ENCODE peak calls at places on chromosomes 3 and 15, in eight cellular contexts. Z, Q, D, K, I, M, X and N are unnamed samples.
A peak's percentile ranks its signal among the peaks of the same experiment; 100 is the strongest.

GRCh38 chr15:89119489-89120478 is 31.5 kb downstream of the ABHD2 start:
- DNase-seq in Z (no peak), K (peak; percentile 57), Q (no peak), D (no peak), X (no peak), I (peak; percentile 65), M (peak; percentile 78), N (no peak)

GRCh38 chr3:4406746-4407568 is 60.1 kb downstream of the SUMF1 start:
- DNase-seq in K (no peak), M (no peak), X (no peak), Q (no peak), Z (no peak), I (no peak), D (no peak), N (no peak)

GRCh38 chr3:50673937-50674336 is 790 bp upstream of the DOCK3 start:
- DNase-seq in Q (no peak), X (no peak), Z (no peak), K (no peak), I (no peak), M (no peak), D (no peak), N (no peak)

GRCh38 chr15:54150255-54150654 is 172.0 kb downstream of the UNC13C start:
- DNase-seq in I (peak; percentile 3), M (no peak), Z (no peak), D (no peak), K (no peak), X (no peak), Q (no peak), N (peak; percentile 94)

GRCh38 chr3:99896482-99896881 is 78.8 kb downstream of the CMSS1 start:
- DNase-seq in X (no peak), Z (no peak), M (no peak), K (no peak), Q (no peak), D (no peak), I (no peak), N (no peak)

GRCh38 chr3:170815340-170815739 is 54.7 kb downstream of the RPL22L1 start:
- DNase-seq in D (peak; percentile 38), Z (no peak), Q (no peak), M (peak; percentile 72), K (no peak), I (peak; percentile 66), X (no peak), N (no peak)

GRCh38 chr3:138205527-138205926 is 18.4 kb downstream of the ARMC8 start:
- DNase-seq in I (peak; percentile 6), D (no peak), K (no peak), Z (no peak), Q (no peak), M (no peak), X (no peak), N (no peak)

GRCh38 chr3:54931182-54931581 is 3.3 kb upstream of the LRTM1 start:
- DNase-seq in Q (no peak), X (no peak), Z (no peak), K (no peak), D (no peak), I (no peak), M (no peak), N (no peak)

GRCh38 chr15:71199384-71200351 is 84.4 kb downstream of the THSD4 start:
- DNase-seq in Q (no peak), I (no peak), D (no peak), X (no peak), Z (no peak), K (no peak), M (no peak), N (no peak)

GRCh38 chr15:91128028-91128427 is 28.0 kb downstream of the SV2B start:
- DNase-seq in M (no peak), I (peak; percentile 29), X (no peak), Q (no peak), Z (no peak), D (no peak), K (no peak), N (no peak)

GRCh38 chr15:80264031-80264430 is 12.0 kb upstream of the CTXND1 start:
- DNase-seq in I (no peak), X (no peak), M (no peak), K (no peak), Z (no peak), Q (no peak), D (no peak), N (no peak)

GRCh38 chr15:98071786-98072185 is 111.3 kb downstream of the ARRDC4 start:
- DNase-seq in Q (no peak), X (no peak), Z (no peak), I (no peak), K (no peak), D (no peak), M (no peak), N (no peak)

GRCh38 chr3:126896941-126897340 is 86.0 kb upstream of the PLXNA1 start:
- DNase-seq in K (no peak), Q (no peak), I (no peak), D (no peak), Z (no peak), M (no peak), X (no peak), N (no peak)

GRCh38 chr3:38634133-38634532 is 15.4 kb downstream of the SCN5A start:
- DNase-seq in X (peak; percentile 72), I (peak; percentile 70), Z (no peak), D (no peak), Q (peak; percentile 37), K (no peak), M (peak; percentile 52), N (peak; percentile 52)

GRCh38 chr3:13025090-13025489 is 48.1 kb downstream of the IQSEC1 start:
- DNase-seq in M (no peak), Q (peak; percentile 60), K (peak; percentile 50), I (peak; percentile 83), Z (no peak), D (no peak), X (no peak), N (peak; percentile 66)

GRCh38 chr3:160617636-160618035 is 52.3 kb upstream of the KPNA4 start:
- DNase-seq in K (no peak), D (no peak), I (no peak), Q (no peak), Z (no peak), M (no peak), X (no peak), N (no peak)

GRCh38 chr3:177351757-177352158 is 154.5 kb upstream of the TBL1XR1 start:
- DNase-seq in I (no peak), M (no peak), Q (no peak), K (no peak), X (no peak), D (no peak), Z (no peak), N (no peak)

GRCh38 chr3:195007151-195007550 is 263.8 kb downstream of the XXYLT1 start:
- DNase-seq in X (no peak), I (no peak), Z (no peak), K (no peak), D (no peak), Q (no peak), M (no peak), N (no peak)

GRCh38 chr15:28128036-28128435 is 28.9 kb upstream of the OCA2 start:
- DNase-seq in Q (no peak), Z (no peak), D (no peak), K (no peak), M (no peak), I (no peak), X (no peak), N (no peak)

GRCh38 chr3:23601020-23601822 is 204.5 kb upstream of the UBE2E1 start:
- DNase-seq in K (no peak), M (no peak), D (no peak), Z (no peak), I (peak; percentile 13), X (no peak), Q (no peak), N (peak; percentile 57)

GRCh38 chr3:157231071-157231470 is 71.1 kb upstream of the CCNL1 start:
- DNase-seq in K (peak; percentile 17), X (no peak), D (no peak), I (peak; percentile 9), M (no peak), Z (no peak), Q (no peak), N (no peak)

GRCh38 chr15:67863442-67863987 is 23.7 kb upstream of the RNU6-1 start:
- DNase-seq in Q (peak; percentile 85), K (peak; percentile 43), I (peak; percentile 70), M (peak; percentile 89), X (peak; percentile 83), Z (peak; percentile 41), D (peak; percentile 91), N (peak; percentile 44)

GRCh38 chr15:28017423-28017924 is 81.6 kb downstream of the OCA2 start:
- DNase-seq in Q (no peak), I (no peak), X (no peak), D (no peak), M (no peak), K (no peak), Z (no peak), N (no peak)

GRCh38 chr3:9673082-9673481 is 23.8 kb downstream of the MTMR14 start:
- DNase-seq in Z (no peak), X (no peak), D (no peak), K (no peak), Q (no peak), I (no peak), M (no peak), N (no peak)

GRCh38 chr3:58366699-58367098 is 34.0 kb downstream of the PXK start:
- DNase-seq in I (no peak), M (no peak), X (no peak), Q (no peak), D (no peak), Z (no peak), K (no peak), N (peak; percentile 65)

GRCh38 chr3:183489455-183490210 is 61.2 kb upstream of the MCF2L2 start:
- DNase-seq in M (no peak), Z (no peak), X (no peak), K (no peak), Q (no peak), D (no peak), I (no peak), N (no peak)

GRCh38 chr3:143775401-143775970 is 72.8 kb downstream of the SLC9A9 start:
- DNase-seq in D (peak; percentile 73), K (peak; percentile 28), M (peak; percentile 44), Z (no peak), I (no peak), Q (peak; percentile 53), X (no peak), N (peak; percentile 13)

GRCh38 chr3:162738778-162739177 is 1242.2 kb downstream of the OTOL1 start:
- DNase-seq in D (no peak), Z (no peak), M (no peak), K (no peak), I (no peak), X (no peak), Q (peak; percentile 14), N (no peak)

GRCh38 chr15:75479670-75480069 is 28.2 kb upstream of the SIN3A start:
- DNase-seq in I (no peak), M (no peak), Z (no peak), X (no peak), K (no peak), Q (no peak), D (no peak), N (no peak)

GRCh38 chr15:83766326-83766725 is 112.4 kb downstream of the ADAMTSL3 start:
- DNase-seq in K (no peak), Q (no peak), X (no peak), M (no peak), D (no peak), Z (no peak), I (no peak), N (no peak)

GRCh38 chr3:4580346-4581019 is 87.3 kb downstream of the ITPR1 start:
- DNase-seq in D (no peak), Q (no peak), Z (no peak), K (no peak), I (no peak), M (no peak), X (no peak), N (no peak)

GRCh38 chr15:100786901-100787566 is 92.6 kb upstream of the ALDH1A3 start:
- DNase-seq in M (no peak), X (peak; percentile 36), Z (no peak), K (no peak), Q (no peak), I (no peak), D (no peak), N (no peak)